ENCODE peak calls at places on chromosomes 13 and 19, in four cellular contexts. K is left cardiac atrium, S is HT1080, D is left colon. A is an unnamed sample.

GRCh38 chr19:44789943-44790467 is 12.3 kb downstream of the CBLC start:
- DNase-seq in S (no peak), D (no peak), K (no peak), A (no peak)

GRCh38 chr19:29245221-29245620 is 32.3 kb upstream of the UQCRFS1 start:
- DNase-seq in D (no peak), S (no peak), K (no peak), A (no peak)

GRCh38 chr19:45160870-45161714 is at the start of gene NKPD1:
- DNase-seq in K (no peak), S (no peak), D (peak), A (no peak)

GRCh38 chr13:74040200-74040599 is 94.0 kb downstream of the KLF12 start:
- DNase-seq in K (peak), S (peak), D (peak), A (no peak)

GRCh38 chr19:17125728-17126677 is 50.4 kb downstream of the MYO9B start:
- DNase-seq in K (peak), S (no peak), D (peak), A (peak)

GRCh38 chr13:48304132-48304876 is 753 bp downstream of the RB1 start:
- DNase-seq in S (peak), D (no peak), K (peak), A (peak)

GRCh38 chr19:56765107-56765506 is 75.4 kb downstream of the PEG3 start:
- DNase-seq in D (peak), K (peak), S (peak), A (peak)

GRCh38 chr19:10122066-10122465 is 2.4 kb upstream of the EIF3G start:
- DNase-seq in D (no peak), K (no peak), S (no peak), A (no peak)

GRCh38 chr19:40165362-40165937 is 25.8 kb upstream of the MAP3K10 start:
- DNase-seq in S (peak), K (peak), D (peak), A (peak)

GRCh38 chr19:12946092-12946845 is 607 bp downstream of the RAD23A start:
- DNase-seq in S (peak), D (peak), K (peak), A (peak)

GRCh38 chr13:111789420-111789819 is 277.5 kb upstream of the SOX1 start:
- DNase-seq in D (no peak), K (no peak), S (no peak), A (no peak)

GRCh38 chr19:18399008-18399407 is 1.6 kb upstream of the LRRC25 start:
- DNase-seq in K (peak), D (peak), S (peak), A (no peak)

GRCh38 chr19:3479177-3479818 is 1.0 kb downstream of the SMIM24 start:
- DNase-seq in S (no peak), D (no peak), K (no peak), A (no peak)

GRCh38 chr19:763181-763580 is 12.3 kb downstream of the MISP start:
- DNase-seq in S (no peak), D (no peak), K (no peak), A (no peak)

GRCh38 chr13:43782686-43783085 is 4.1 kb downstream of the ENOX1 start:
- DNase-seq in K (no peak), D (no peak), S (no peak), A (no peak)

GRCh38 chr19:52936151-52936957 is 13.1 kb upstream of the ZNF888 start:
- DNase-seq in S (no peak), D (peak), K (no peak), A (no peak)

GRCh38 chr19:2248136-2249009 is 750 bp upstream of the AMH start:
- DNase-seq in S (no peak), D (no peak), K (peak), A (no peak)

GRCh38 chr19:49775742-49776370 is 9.1 kb downstream of the AP2A1 start:
- DNase-seq in S (no peak), D (no peak), K (no peak), A (no peak)

GRCh38 chr19:56116606-56117005 is 4.5 kb downstream of the ZNF787 start:
- DNase-seq in K (no peak), S (no peak), D (no peak), A (no peak)

GRCh38 chr13:74819549-74819948 is 662.4 kb downstream of the TBC1D4 start:
- DNase-seq in S (peak), K (no peak), D (no peak), A (no peak)

GRCh38 chr13:19154843-19155242 is 26.8 kb downstream of the TUBA3C start:
- DNase-seq in D (no peak), K (no peak), S (no peak), A (no peak)

GRCh38 chr19:47005873-47006272 is 13.8 kb upstream of the NPAS1 start:
- DNase-seq in D (no peak), S (peak), K (no peak), A (no peak)

GRCh38 chr19:49430678-49431329 is 5.6 kb downstream of the GFY start:
- DNase-seq in D (no peak), S (peak), K (no peak), A (no peak)

GRCh38 chr19:4369109-4369887 is 25.9 kb downstream of the MPND start:
- DNase-seq in D (peak), K (peak), S (no peak), A (no peak)

GRCh38 chr19:39407644-39408391 is 1.2 kb downstream of the ZFP36 start:
- DNase-seq in D (peak), K (peak), S (no peak), A (no peak)

GRCh38 chr13:36447501-36447900 is 15.2 kb downstream of the CCNA1 start:
- DNase-seq in D (no peak), K (no peak), S (no peak), A (no peak)

GRCh38 chr19:38662508-38663155 is 15.2 kb downstream of the ACTN4 start:
- DNase-seq in S (no peak), K (no peak), D (no peak), A (no peak)

A was measured in frontal cortex.